ENCODE peak calls at places on chromosomes 4 and X, in seven cellular contexts. K is RWPE1, C is uterus, N is IMR-90, J is Calu3, S is fibroblast of mammary gland, F is cardiac muscle cell. W is an unnamed sample.

GRCh38 chr4:2843023-2843908 is at the start of gene ADD1:
- DNase-seq in K (peak; percentile 99), C (peak; percentile 98), N (peak; percentile 91), J (peak; percentile 93), S (peak; percentile 87), F (peak; percentile 94), W (peak; percentile 99)

GRCh38 chr4:1345905-1346780 is 865 bp upstream of the UVSSA start:
- DNase-seq in K (peak; percentile 16), C (peak; percentile 59), N (peak; percentile 16), J (peak; percentile 17), S (peak; percentile 17), F (peak; percentile 82), W (peak; percentile 61)

GRCh38 chrX:34813618-34814017 is 129.0 kb upstream of the FAM47B start:
- DNase-seq in K (no peak), C (no peak), N (peak; percentile 70), J (no peak), S (peak; percentile 15), F (no peak), W (no peak)

GRCh38 chr4:110055014-110055768 is 142.5 kb downstream of the EGF start:
- DNase-seq in K (no peak), C (no peak), N (peak; percentile 28), J (no peak), S (no peak), F (no peak), W (peak; percentile 51)

GRCh38 chr4:6923507-6923906 is 13.9 kb downstream of the TBC1D14 start:
- DNase-seq in K (no peak), C (no peak), N (no peak), J (no peak), S (no peak), F (no peak), W (no peak)

GRCh38 chr4:173859091-173859713 is 329.2 kb upstream of the HAND2 start:
- DNase-seq in K (no peak), C (no peak), N (no peak), J (no peak), S (no peak), F (no peak), W (no peak)

GRCh38 chr4:121227254-121227867 is 63.2 kb upstream of the TNIP3 start:
- DNase-seq in K (no peak), C (no peak), N (no peak), J (no peak), S (no peak), F (no peak), W (peak; percentile 30)

GRCh38 chr4:2996437-2996836 is 33.1 kb downstream of the GRK4 start:
- DNase-seq in K (no peak), C (no peak), N (no peak), J (no peak), S (no peak), F (no peak), W (no peak)

GRCh38 chrX:49995021-49995731 is 72.8 kb downstream of the CLCN5 start:
- DNase-seq in K (peak; percentile 23), C (no peak), N (peak; percentile 77), J (peak; percentile 10), S (peak; percentile 53), F (peak; percentile 23), W (no peak)

GRCh38 chr4:85510632-85510984 is 35.7 kb downstream of the ARHGAP24 start:
- DNase-seq in K (no peak), C (no peak), N (no peak), J (no peak), S (no peak), F (no peak), W (no peak)

GRCh38 chrX:154526901-154527675 is 11.1 kb upstream of the FAM3A start:
- DNase-seq in K (peak; percentile 41), C (peak; percentile 82), N (peak; percentile 67), J (peak; percentile 79), S (peak; percentile 69), F (peak; percentile 75), W (peak; percentile 72)

GRCh38 chr4:2259541-2260267 is 2.2 kb downstream of the MXD4 start:
- DNase-seq in K (no peak), C (peak; percentile 16), N (no peak), J (no peak), S (no peak), F (no peak), W (no peak)

GRCh38 chr4:144645621-144646522 is at the start of gene HHIP:
- DNase-seq in K (peak; percentile 26), C (peak; percentile 50), N (peak; percentile 65), J (peak; percentile 15), S (peak; percentile 36), F (peak; percentile 62), W (peak; percentile 55)

GRCh38 chr4:25843340-25844097 is 19.3 kb downstream of the SEL1L3 start:
- DNase-seq in K (no peak), C (no peak), N (no peak), J (peak; percentile 41), S (no peak), F (no peak), W (no peak)

GRCh38 chr4:94934201-94934600 is 176.4 kb downstream of the BMPR1B start:
- DNase-seq in K (peak; percentile 27), C (no peak), N (peak; percentile 69), J (no peak), S (peak; percentile 40), F (no peak), W (no peak)

GRCh38 chr4:126221262-126221661 is 906.5 kb downstream of the FAT4 start:
- DNase-seq in K (no peak), C (no peak), N (no peak), J (no peak), S (no peak), F (no peak), W (no peak)

GRCh38 chr4:156968479-156968984 is 3.1 kb downstream of the PDGFC start:
- DNase-seq in K (peak; percentile 41), C (peak; percentile 60), N (peak; percentile 85), J (peak; percentile 76), S (peak; percentile 85), F (peak; percentile 69), W (peak; percentile 49)

GRCh38 chrX:70030242-70030823 is 19.4 kb downstream of the AWAT2 start:
- DNase-seq in K (peak; percentile 26), C (no peak), N (peak; percentile 49), J (peak; percentile 73), S (peak; percentile 69), F (peak; percentile 62), W (peak; percentile 65)

GRCh38 chr4:55184600-55185523 is 59.5 kb upstream of the KDR start:
- DNase-seq in K (no peak), C (peak; percentile 42), N (peak; percentile 66), J (peak; percentile 70), S (peak; percentile 89), F (peak; percentile 62), W (no peak)

GRCh38 chr4:30245140-30245539 is 475.0 kb upstream of the PCDH7 start:
- DNase-seq in K (no peak), C (no peak), N (no peak), J (no peak), S (no peak), F (no peak), W (no peak)

GRCh38 chr4:88275949-88276515 is 8.3 kb downstream of the PPM1K start:
- DNase-seq in K (no peak), C (no peak), N (no peak), J (no peak), S (no peak), F (no peak), W (no peak)

GRCh38 chrX:129653985-129654651 is 638 bp downstream of the APLN start:
- DNase-seq in K (no peak), C (peak; percentile 32), N (no peak), J (peak; percentile 24), S (no peak), F (no peak), W (no peak)

GRCh38 chr4:121164291-121164690 is at the start of gene TNIP3:
- DNase-seq in K (peak; percentile 62), C (no peak), N (peak; percentile 55), J (no peak), S (peak; percentile 36), F (no peak), W (no peak)

DNA sequence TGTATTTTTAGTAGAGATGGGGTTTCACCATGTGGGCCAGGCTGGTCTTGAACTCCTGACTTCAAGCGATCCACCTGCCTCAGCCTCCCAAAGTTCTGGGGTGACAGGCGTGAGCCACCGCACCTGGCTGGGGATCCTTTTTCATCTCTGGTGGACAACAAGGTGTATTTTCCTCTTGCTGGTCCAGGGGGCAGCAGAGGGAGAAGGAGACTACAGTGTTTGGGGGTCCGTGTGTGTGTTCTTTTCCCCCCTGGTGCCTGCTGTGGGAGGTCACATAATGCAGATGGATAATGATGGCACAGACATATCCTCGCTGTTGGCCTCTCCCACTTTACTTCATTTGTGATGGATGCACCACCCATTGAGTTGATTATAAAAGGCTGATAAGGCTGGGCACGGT is 39.0 kb upstream of the CD99 start:
- DNase-seq in K (no peak), C (no peak), N (no peak), J (no peak), S (no peak), F (no peak), W (no peak)
- TF ChIP-seq CTCF in K (no peak), C (no peak), N (peak; percentile 23), J (no peak), S (peak; percentile 31), F (peak; percentile 31), W (peak; percentile 17)

GRCh38 chrX:103488794-103489193 is 30.5 kb downstream of the RAB40A start:
- DNase-seq in K (no peak), C (no peak), N (no peak), J (no peak), S (no peak), F (no peak), W (no peak)

GRCh38 chrX:103483720-103484119 is 35.6 kb downstream of the RAB40A start:
- DNase-seq in K (no peak), C (no peak), N (no peak), J (no peak), S (no peak), F (no peak), W (no peak)

GRCh38 chrX:103488332-103488731 is 31.0 kb downstream of the RAB40A start:
- DNase-seq in K (peak; percentile 26), C (no peak), N (no peak), J (no peak), S (peak; percentile 41), F (peak; percentile 11), W (no peak)
- TF ChIP-seq CTCF in K (peak; percentile 10), C (no peak), N (peak; percentile 41), J (no peak), S (peak; percentile 57), F (peak; percentile 42), W (peak; percentile 36)

DNA sequence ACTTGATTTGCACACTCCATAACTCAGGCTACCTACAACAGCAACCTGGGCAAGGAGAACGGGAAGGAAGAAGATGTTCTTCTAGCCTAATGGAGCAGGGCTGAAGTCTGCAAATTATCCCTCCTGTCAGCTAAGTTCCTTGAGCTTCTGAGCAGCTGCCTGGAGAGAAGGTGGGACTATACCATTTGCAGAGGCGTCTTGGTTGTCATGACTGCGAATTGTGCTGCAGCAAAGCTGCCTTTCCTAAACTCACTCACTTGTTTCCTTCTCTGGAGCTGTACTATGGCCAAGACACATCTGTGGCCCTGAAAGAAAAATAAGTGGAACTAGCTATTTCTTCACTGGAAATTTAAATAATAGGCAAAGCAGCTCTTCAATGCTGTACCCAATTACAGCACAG is 682.4 kb upstream of the GRIA3 start:
- DNase-seq in K (no peak), C (no peak), N (no peak), J (no peak), S (no peak), F (no peak), W (no peak)
- TF ChIP-seq CTCF in K (no peak), C (no peak), N (no peak), J (no peak), S (no peak), F (no peak), W (no peak)

DNA sequence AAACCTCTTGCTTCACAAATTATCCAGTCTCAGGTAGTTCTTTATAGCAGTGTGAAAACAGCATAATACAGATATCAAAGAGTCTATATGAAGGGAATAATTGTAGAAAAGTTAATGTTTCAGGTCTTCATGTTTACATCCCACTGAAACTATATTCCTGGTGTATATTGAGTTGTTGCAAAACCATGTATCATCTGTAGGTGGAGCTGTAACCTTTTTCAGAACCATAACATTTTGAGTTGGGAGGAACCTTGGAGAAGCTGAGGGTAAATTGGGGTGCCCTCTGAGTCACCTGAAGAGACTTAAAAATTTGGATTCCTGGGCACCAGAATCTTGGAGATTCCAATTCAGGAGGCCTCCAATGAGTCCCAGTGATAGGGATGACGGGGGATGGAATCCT is 51.9 kb upstream of the TAPT1 start:
- DNase-seq in K (no peak), C (no peak), N (no peak), J (no peak), S (no peak), F (no peak), W (no peak)
- TF ChIP-seq CTCF in K (no peak), C (no peak), N (peak; percentile 42), J (no peak), S (peak; percentile 30), F (peak; percentile 16), W (no peak)